ENCODE peak calls at places on chromosomes 16 and 17, in ten cellular contexts. One of them, this sample, is unnamed.

GRCh38 chr16:1655909-1656807 is 21.9 kb upstream of the JPT2 start:
- DNase-seq in colonic mucosa: no peak
- DNase-seq in upper lobe of left lung: no peak
- DNase-seq in OCI-LY7: no peak
- DNase-seq in mammary epithelial cell: no peak
- DNase-seq in left ventricle myocardium inferior: no peak
- DNase-seq in HCT116: no peak
- DNase-seq in body of pancreas: no peak
- DNase-seq in uterus: no peak
- DNase-seq in A673: no peak
- DNase-seq in this sample: no peak

GRCh38 chr17:74351552-74352210 is 10.0 kb downstream of the BTBD17 start:
- DNase-seq in body of pancreas: no peak
- DNase-seq in A673: peak; percentile 40
- DNase-seq in mammary epithelial cell: no peak
- DNase-seq in uterus: no peak
- DNase-seq in HCT116: no peak
- DNase-seq in left ventricle myocardium inferior: no peak
- DNase-seq in OCI-LY7: no peak
- DNase-seq in upper lobe of left lung: no peak
- DNase-seq in colonic mucosa: no peak
- DNase-seq in this sample: no peak

GRCh38 chr17:48047113-48047740 is 932 bp upstream of the NFE2L1 start:
- DNase-seq in mammary epithelial cell: no peak
- DNase-seq in uterus: no peak
- DNase-seq in left ventricle myocardium inferior: no peak
- DNase-seq in colonic mucosa: no peak
- DNase-seq in body of pancreas: no peak
- DNase-seq in A673: no peak
- DNase-seq in HCT116: no peak
- DNase-seq in upper lobe of left lung: no peak
- DNase-seq in OCI-LY7: peak; percentile 29
- DNase-seq in this sample: no peak

GRCh38 chr17:10177131-10177920 is 21.1 kb downstream of the GAS7 start:
- DNase-seq in OCI-LY7: no peak
- DNase-seq in left ventricle myocardium inferior: no peak
- DNase-seq in colonic mucosa: no peak
- DNase-seq in uterus: no peak
- DNase-seq in A673: no peak
- DNase-seq in body of pancreas: no peak
- DNase-seq in HCT116: no peak
- DNase-seq in mammary epithelial cell: no peak
- DNase-seq in upper lobe of left lung: no peak
- DNase-seq in this sample: no peak

GRCh38 chr16:53626816-53627215 is 76.8 kb downstream of the RPGRIP1L start:
- DNase-seq in mammary epithelial cell: no peak
- DNase-seq in body of pancreas: no peak
- DNase-seq in left ventricle myocardium inferior: no peak
- DNase-seq in colonic mucosa: no peak
- DNase-seq in upper lobe of left lung: no peak
- DNase-seq in A673: no peak
- DNase-seq in OCI-LY7: no peak
- DNase-seq in HCT116: no peak
- DNase-seq in uterus: no peak
- DNase-seq in this sample: no peak

GRCh38 chr16:21076186-21076883 is 74.3 kb downstream of the DNAH3 start:
- DNase-seq in HCT116: no peak
- DNase-seq in A673: no peak
- DNase-seq in left ventricle myocardium inferior: no peak
- DNase-seq in uterus: no peak
- DNase-seq in body of pancreas: no peak
- DNase-seq in mammary epithelial cell: no peak
- DNase-seq in OCI-LY7: no peak
- DNase-seq in upper lobe of left lung: no peak
- DNase-seq in colonic mucosa: peak; percentile 52
- DNase-seq in this sample: no peak

GRCh38 chr17:17088511-17089205 is 46.4 kb downstream of the MPRIP start:
- DNase-seq in HCT116: no peak
- DNase-seq in uterus: no peak
- DNase-seq in OCI-LY7: no peak
- DNase-seq in mammary epithelial cell: no peak
- DNase-seq in A673: no peak
- DNase-seq in body of pancreas: no peak
- DNase-seq in left ventricle myocardium inferior: no peak
- DNase-seq in colonic mucosa: no peak
- DNase-seq in upper lobe of left lung: no peak
- DNase-seq in this sample: peak; percentile 19

GRCh38 chr17:41492771-41493170 is 3.1 kb upstream of the KRT36 start:
- DNase-seq in body of pancreas: no peak
- DNase-seq in uterus: peak; percentile 46
- DNase-seq in left ventricle myocardium inferior: peak; percentile 30
- DNase-seq in colonic mucosa: peak; percentile 71
- DNase-seq in OCI-LY7: no peak
- DNase-seq in A673: no peak
- DNase-seq in mammary epithelial cell: no peak
- DNase-seq in upper lobe of left lung: no peak
- DNase-seq in HCT116: no peak
- DNase-seq in this sample: peak; percentile 59

GRCh38 chr17:34226011-34226410 is 29.1 kb upstream of the CCL2 start:
- DNase-seq in colonic mucosa: no peak
- DNase-seq in left ventricle myocardium inferior: no peak
- DNase-seq in uterus: no peak
- DNase-seq in body of pancreas: no peak
- DNase-seq in mammary epithelial cell: no peak
- DNase-seq in HCT116: no peak
- DNase-seq in A673: no peak
- DNase-seq in upper lobe of left lung: no peak
- DNase-seq in OCI-LY7: no peak
- DNase-seq in this sample: no peak

GRCh38 chr16:19014456-19014855 is 30.7 kb downstream of the TMC7 start:
- DNase-seq in upper lobe of left lung: peak; percentile 60
- DNase-seq in colonic mucosa: no peak
- DNase-seq in mammary epithelial cell: no peak
- DNase-seq in left ventricle myocardium inferior: no peak
- DNase-seq in uterus: no peak
- DNase-seq in OCI-LY7: no peak
- DNase-seq in A673: peak; percentile 4
- DNase-seq in body of pancreas: peak; percentile 7
- DNase-seq in HCT116: no peak
- DNase-seq in this sample: no peak

GRCh38 chr17:17680477-17681186 is 626 bp upstream of the RAI1 start:
- DNase-seq in upper lobe of left lung: no peak
- DNase-seq in mammary epithelial cell: no peak
- DNase-seq in body of pancreas: no peak
- DNase-seq in uterus: no peak
- DNase-seq in HCT116: no peak
- DNase-seq in colonic mucosa: no peak
- DNase-seq in OCI-LY7: no peak
- DNase-seq in A673: no peak
- DNase-seq in left ventricle myocardium inferior: no peak
- DNase-seq in this sample: no peak

GRCh38 chr16:17470871-17471744 is at the start of gene XYLT1:
- DNase-seq in colonic mucosa: peak; percentile 66
- DNase-seq in mammary epithelial cell: peak; percentile 82
- DNase-seq in OCI-LY7: peak; percentile 57
- DNase-seq in body of pancreas: peak; percentile 59
- DNase-seq in uterus: peak; percentile 90
- DNase-seq in HCT116: no peak
- DNase-seq in left ventricle myocardium inferior: peak; percentile 51
- DNase-seq in A673: peak; percentile 14
- DNase-seq in upper lobe of left lung: peak; percentile 45
- DNase-seq in this sample: peak; percentile 66

GRCh38 chr17:8079291-8080207 is 8.0 kb downstream of the ALOX12B start:
- DNase-seq in left ventricle myocardium inferior: peak; percentile 71
- DNase-seq in body of pancreas: peak; percentile 75
- DNase-seq in colonic mucosa: peak; percentile 84
- DNase-seq in upper lobe of left lung: peak; percentile 73
- DNase-seq in A673: peak; percentile 80
- DNase-seq in HCT116: peak; percentile 72
- DNase-seq in OCI-LY7: peak; percentile 90
- DNase-seq in uterus: peak; percentile 61
- DNase-seq in mammary epithelial cell: peak; percentile 61
- DNase-seq in this sample: peak; percentile 84

GRCh38 chr17:79905832-79906231 is 66.6 kb upstream of the CBX4 start:
- DNase-seq in A673: peak; percentile 44
- DNase-seq in mammary epithelial cell: no peak
- DNase-seq in colonic mucosa: no peak
- DNase-seq in OCI-LY7: no peak
- DNase-seq in uterus: no peak
- DNase-seq in HCT116: peak; percentile 80
- DNase-seq in left ventricle myocardium inferior: no peak
- DNase-seq in body of pancreas: no peak
- DNase-seq in upper lobe of left lung: no peak
- DNase-seq in this sample: no peak

GRCh38 chr17:4953461-4953961 is 2.6 kb downstream of the ENO3 start:
- DNase-seq in uterus: no peak
- DNase-seq in OCI-LY7: no peak
- DNase-seq in colonic mucosa: no peak
- DNase-seq in HCT116: no peak
- DNase-seq in upper lobe of left lung: no peak
- DNase-seq in A673: no peak
- DNase-seq in mammary epithelial cell: no peak
- DNase-seq in body of pancreas: no peak
- DNase-seq in left ventricle myocardium inferior: no peak
- DNase-seq in this sample: no peak

DNA sequence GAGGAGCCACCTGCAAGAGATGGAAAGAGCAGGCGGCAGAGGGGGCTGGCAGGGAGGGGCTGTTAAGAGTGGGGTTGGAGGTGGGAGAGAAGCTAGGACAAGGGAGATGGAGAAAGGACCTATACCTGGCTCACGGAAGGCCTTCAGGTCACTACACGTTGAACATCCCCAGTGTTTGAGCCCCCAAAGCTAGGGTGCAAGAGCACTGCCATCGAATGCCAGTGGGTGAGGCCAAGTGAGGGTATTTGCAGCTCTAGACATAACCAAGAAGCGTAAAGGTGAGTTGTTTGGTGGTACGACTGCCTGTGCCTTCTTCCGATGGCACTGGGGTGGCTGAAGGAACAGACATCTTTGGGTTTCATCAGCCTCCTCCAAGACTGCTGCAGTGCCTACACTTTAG is 17.0 kb upstream of the HERPUD1 start:
- DNase-seq in OCI-LY7: no peak
- DNase-seq in left ventricle myocardium inferior: no peak
- DNase-seq in upper lobe of left lung: no peak
- DNase-seq in A673: no peak
- DNase-seq in uterus: no peak
- DNase-seq in body of pancreas: no peak
- DNase-seq in colonic mucosa: no peak
- DNase-seq in mammary epithelial cell: no peak
- DNase-seq in HCT116: no peak
- DNase-seq in this sample: no peak
- H3K4me1 ChIP-seq in OCI-LY7: peaks cover 100% of the 10 kb centered on the region
- H3K4me1 ChIP-seq in left ventricle myocardium inferior: peaks cover 67% of the 10 kb centered on the region
- H3K4me1 ChIP-seq in upper lobe of left lung: peaks cover 63% of the 10 kb centered on the region
- H3K4me1 ChIP-seq in A673: no peaks in the 10 kb centered on the region
- H3K4me1 ChIP-seq in uterus: no peaks in the 10 kb centered on the region
- H3K4me1 ChIP-seq in body of pancreas: peaks cover 51% of the 10 kb centered on the region
- H3K4me1 ChIP-seq in colonic mucosa: no peaks in the 10 kb centered on the region
- H3K4me1 ChIP-seq in mammary epithelial cell: peaks cover 43% of the 10 kb centered on the region
- H3K4me1 ChIP-seq in HCT116: no peaks in the 10 kb centered on the region
- H3K4me1 ChIP-seq in this sample: peaks cover 15% of the 10 kb centered on the region

DNA sequence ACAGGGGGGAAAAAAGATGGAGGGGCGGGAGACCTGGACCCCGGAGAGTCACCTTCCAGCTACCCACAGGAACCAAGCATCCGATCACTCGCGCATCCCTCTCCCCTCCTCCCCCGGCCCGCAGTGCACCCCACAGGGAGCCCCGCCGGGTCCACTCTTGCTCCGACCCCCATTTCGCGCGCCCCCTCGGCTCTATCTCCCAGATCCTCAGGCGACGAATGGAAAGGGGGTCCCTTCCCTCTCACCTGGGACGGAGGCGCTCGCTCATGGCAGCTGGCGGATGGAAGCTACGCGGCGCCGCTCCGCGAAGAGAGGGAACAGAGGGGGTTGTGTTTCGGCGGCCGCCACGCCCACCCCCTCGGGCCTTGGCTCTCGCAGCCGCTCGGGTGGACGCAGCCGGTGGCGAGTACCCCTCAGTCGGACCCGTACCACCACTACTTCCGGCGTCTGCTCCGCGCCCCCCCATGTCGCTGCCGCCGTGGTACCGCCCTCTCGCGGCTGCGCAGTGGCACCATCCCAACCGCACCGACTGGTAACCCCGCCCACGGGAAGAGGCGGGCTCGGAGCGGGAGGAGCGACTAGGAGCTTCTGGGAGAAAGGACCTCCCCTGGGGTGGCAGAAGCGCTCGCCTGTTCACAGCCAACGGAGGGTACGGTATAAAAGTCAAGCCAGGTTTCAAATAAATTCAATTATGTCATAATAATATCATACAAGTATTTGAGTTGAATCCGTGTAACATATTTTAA is 29.7 kb downstream of the CPSF4L start:
- DNase-seq in left ventricle myocardium inferior: peak; percentile 97
- DNase-seq in OCI-LY7: peak; percentile 99
- DNase-seq in colonic mucosa: peak; percentile 98
- DNase-seq in uterus: peak; percentile 94
- DNase-seq in body of pancreas: peak; percentile 96
- DNase-seq in HCT116: peak; percentile 87
- DNase-seq in mammary epithelial cell: peak; percentile 90
- DNase-seq in A673: peak; percentile 97
- DNase-seq in upper lobe of left lung: peak; percentile 97
- DNase-seq in this sample: peak; percentile 98
- TF ChIP-seq CTCF in left ventricle myocardium inferior: peak; percentile 56
- TF ChIP-seq CTCF in OCI-LY7: no peak
- TF ChIP-seq CTCF in colonic mucosa: no peak
- TF ChIP-seq CTCF in uterus: peak; percentile 39
- TF ChIP-seq CTCF in body of pancreas: peak; percentile 54
- TF ChIP-seq CTCF in HCT116: peak; percentile 34
- TF ChIP-seq CTCF in mammary epithelial cell: peak; percentile 25
- TF ChIP-seq CTCF in A673: peak; percentile 18
- TF ChIP-seq CTCF in upper lobe of left lung: peak; percentile 20
- TF ChIP-seq CTCF in this sample: peak; percentile 29

DNA sequence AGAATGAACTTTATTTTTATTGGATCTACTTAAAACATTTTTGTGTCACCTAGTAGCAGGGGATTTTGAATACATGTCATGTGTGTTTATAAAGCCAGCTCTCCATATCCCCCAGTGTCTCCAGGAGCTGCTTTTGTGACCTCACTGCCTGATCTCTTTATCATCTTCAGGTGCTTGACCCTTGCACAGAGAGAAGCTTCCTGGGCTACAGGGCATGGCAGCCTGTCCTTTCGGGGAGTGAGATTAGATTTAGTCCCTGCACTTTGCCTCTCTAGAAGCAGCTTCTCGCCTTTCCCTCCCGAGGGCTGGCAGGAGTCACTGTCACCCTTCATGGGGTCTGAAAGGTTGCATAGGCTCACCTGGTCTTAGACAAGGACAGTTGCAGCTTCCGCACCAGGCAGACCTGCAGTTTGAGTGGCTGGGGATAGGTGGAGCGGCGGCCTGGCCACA is 42.7 kb downstream of the PGS1 start:
- DNase-seq in upper lobe of left lung: no peak
- DNase-seq in left ventricle myocardium inferior: no peak
- DNase-seq in body of pancreas: no peak
- DNase-seq in mammary epithelial cell: no peak
- DNase-seq in HCT116: no peak
- DNase-seq in colonic mucosa: no peak
- DNase-seq in OCI-LY7: no peak
- DNase-seq in uterus: no peak
- DNase-seq in A673: no peak
- DNase-seq in this sample: no peak
- H3K4me1 ChIP-seq in upper lobe of left lung: peaks cover 86% of the 10 kb centered on the region
- H3K4me1 ChIP-seq in left ventricle myocardium inferior: peaks cover 74% of the 10 kb centered on the region
- H3K4me1 ChIP-seq in body of pancreas: no peaks in the 10 kb centered on the region
- H3K4me1 ChIP-seq in mammary epithelial cell: peaks cover 9% of the 10 kb centered on the region
- H3K4me1 ChIP-seq in HCT116: no peaks in the 10 kb centered on the region
- H3K4me1 ChIP-seq in colonic mucosa: peaks cover 10% of the 10 kb centered on the region
- H3K4me1 ChIP-seq in OCI-LY7: no peaks in the 10 kb centered on the region
- H3K4me1 ChIP-seq in uterus: no peaks in the 10 kb centered on the region
- H3K4me1 ChIP-seq in A673: peaks cover 16% of the 10 kb centered on the region
- H3K4me1 ChIP-seq in this sample: peaks cover 14% of the 10 kb centered on the region

GRCh38 chr16:80623376-80623775 is 82.6 kb downstream of the DYNLRB2 start:
- DNase-seq in upper lobe of left lung: no peak
- DNase-seq in HCT116: no peak
- DNase-seq in A673: no peak
- DNase-seq in body of pancreas: no peak
- DNase-seq in OCI-LY7: no peak
- DNase-seq in mammary epithelial cell: no peak
- DNase-seq in left ventricle myocardium inferior: no peak
- DNase-seq in uterus: no peak
- DNase-seq in colonic mucosa: no peak
- DNase-seq in this sample: no peak
- TF ChIP-seq CTCF in upper lobe of left lung: no peak
- TF ChIP-seq CTCF in HCT116: no peak
- TF ChIP-seq CTCF in A673: no peak
- TF ChIP-seq CTCF in body of pancreas: no peak
- TF ChIP-seq CTCF in OCI-LY7: no peak
- TF ChIP-seq CTCF in mammary epithelial cell: no peak
- TF ChIP-seq CTCF in left ventricle myocardium inferior: no peak
- TF ChIP-seq CTCF in uterus: no peak
- TF ChIP-seq CTCF in colonic mucosa: no peak
- TF ChIP-seq CTCF in this sample: no peak